ENCODE peak calls at places on chromosomes 12 and 14, in four cellular contexts. M, T, I and Y are unnamed samples.

GRCh38 chr14:61282746-61283145 is 1.6 kb upstream of the TMEM30B start:
- DNase-seq in I (no peak), M (no peak), T (no peak), Y (no peak)

GRCh38 chr12:14681640-14682039 is 14.8 kb downstream of the GUCY2C start:
- DNase-seq in I (no peak), M (no peak), T (no peak), Y (no peak)

GRCh38 chr14:32396874-32397273 is 67.8 kb downstream of the AKAP6 start:
- DNase-seq in I (no peak), T (no peak), M (no peak), Y (no peak)

GRCh38 chr14:33512201-33512600 is 438.7 kb downstream of the EGLN3 start:
- DNase-seq in M (no peak), I (peak), T (no peak), Y (no peak)

GRCh38 chr12:13504074-13504473 is 307.5 kb downstream of the EMP1 start:
- DNase-seq in I (no peak), T (no peak), M (no peak), Y (no peak)

GRCh38 chr12:105024926-105025325 is 38.8 kb downstream of the NOPCHAP1 start:
- DNase-seq in M (no peak), I (no peak), T (no peak), Y (no peak)

GRCh38 chr14:96384053-96384452 is 7.9 kb upstream of the AK7 start:
- DNase-seq in M (no peak), I (no peak), T (no peak), Y (no peak)

GRCh38 chr14:52011557-52011956 is 22.2 kb downstream of the RTRAF start:
- DNase-seq in I (no peak), T (no peak), M (no peak), Y (no peak)

GRCh38 chr14:68384335-68384734 is 408.5 kb downstream of the ZFP36L1 start:
- DNase-seq in I (no peak), T (no peak), M (no peak), Y (no peak)

GRCh38 chr12:26746315-26746714 is 86.7 kb downstream of the ITPR2 start:
- DNase-seq in T (no peak), I (peak), M (no peak), Y (peak)

GRCh38 chr12:109044241-109044640 is 8.1 kb upstream of the USP30 start:
- DNase-seq in T (no peak), M (no peak), I (no peak), Y (no peak)

GRCh38 chr14:64758711-64759554 is 54.7 kb downstream of the PLEKHG3 start:
- DNase-seq in I (peak), T (no peak), M (peak), Y (peak)

GRCh38 chr14:61171687-61172086 is 109.5 kb downstream of the TMEM30B start:
- DNase-seq in I (no peak), T (no peak), M (no peak), Y (no peak)

GRCh38 chr14:22380511-22381455 is 208.2 kb downstream of the DAD1 start:
- DNase-seq in T (no peak), I (no peak), M (no peak), Y (no peak)

GRCh38 chr12:127538325-127538724 is 728.6 kb upstream of the TMEM132C start:
- DNase-seq in M (no peak), T (peak), I (no peak), Y (no peak)

GRCh38 chr14:78405071-78405856 is 235.1 kb downstream of the NRXN3 start:
- DNase-seq in M (no peak), I (no peak), T (no peak), Y (no peak)

GRCh38 chr12:24378548-24379011 is 429.1 kb upstream of the SOX5 start:
- DNase-seq in M (no peak), T (peak), I (no peak), Y (no peak)

GRCh38 chr12:65511134-65511912 is 232.8 kb downstream of the MSRB3 start:
- DNase-seq in M (peak), T (no peak), I (no peak), Y (no peak)

GRCh38 chr12:114265036-114265435 is 140.9 kb downstream of the TBX5 start:
- DNase-seq in M (no peak), T (no peak), I (no peak), Y (no peak)

GRCh38 chr14:87233266-87233665 is 759.7 kb downstream of the GALC start:
- DNase-seq in M (no peak), T (no peak), I (no peak), Y (no peak)

GRCh38 chr12:1559729-1560128 is 34.7 kb downstream of the FBXL14 start:
- DNase-seq in I (no peak), M (no peak), T (no peak), Y (no peak)

GRCh38 chr14:36852853-36853634 is 191.4 kb downstream of the PAX9 start:
- DNase-seq in I (peak), T (no peak), M (no peak), Y (no peak)

GRCh38 chr14:23056956-23057756 is at the start of gene CDH24:
- DNase-seq in I (no peak), M (peak), T (peak), Y (no peak)

GRCh38 chr14:74658535-74659130 is 46.6 kb upstream of the LTBP2 start:
- DNase-seq in I (no peak), T (no peak), M (no peak), Y (no peak)

GRCh38 chr12:98295681-98296080 is 219.7 kb upstream of the TMPO start:
- DNase-seq in M (no peak), T (no peak), I (no peak), Y (peak)

GRCh38 chr14:100392266-100392850 is 69.2 kb downstream of the SLC25A47 start:
- DNase-seq in I (no peak), T (no peak), M (no peak), Y (no peak)

GRCh38 chr12:5745251-5745888 is 199.7 kb downstream of the ANO2 start:
- DNase-seq in I (peak), T (peak), M (peak), Y (no peak)

GRCh38 chr12:43655586-43655985 is 103.0 kb downstream of the PUS7L start:
- DNase-seq in I (no peak), T (no peak), M (no peak), Y (no peak)

GRCh38 chr12:54232790-54233189 is 44.0 kb upstream of the SMUG1 start:
- DNase-seq in I (peak), T (no peak), M (no peak), Y (peak)
- TF ChIP-seq CTCF in I (peak), T (peak), M (no peak), Y (no peak)

DNA sequence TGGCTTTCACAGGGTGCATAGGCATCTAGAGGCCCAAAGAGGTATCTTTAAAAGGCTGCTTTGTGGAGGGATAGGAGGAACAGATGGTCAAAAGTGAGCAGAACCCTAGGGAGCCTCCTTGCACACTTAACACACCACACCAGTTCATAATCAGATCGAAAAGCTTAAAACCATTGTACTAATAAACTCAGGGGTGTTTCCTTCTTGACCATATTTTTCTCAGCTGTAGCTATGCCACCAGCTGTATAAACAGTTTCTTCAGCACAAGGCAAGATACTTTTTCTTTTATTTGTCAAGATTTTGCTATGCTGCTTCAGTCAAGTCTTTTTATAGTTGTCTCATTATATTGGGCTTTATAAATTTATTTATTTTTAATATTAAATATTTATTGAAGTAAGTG is 88.7 kb downstream of the RIC8B start:
- DNase-seq in T (no peak), I (no peak), M (no peak), Y (no peak)
- TF ChIP-seq CTCF in T (no peak), I (no peak), M (no peak), Y (no peak)

GRCh38 chr14:81452341-81452740 is 52.2 kb upstream of the STON2 start:
- DNase-seq in M (no peak), I (no peak), T (no peak), Y (no peak)

GRCh38 chr14:81455344-81455743 is 55.2 kb upstream of the STON2 start:
- DNase-seq in I (no peak), T (no peak), M (no peak), Y (no peak)

GRCh38 chr14:81452766-81453165 is 52.6 kb upstream of the STON2 start:
- DNase-seq in T (no peak), M (no peak), I (no peak), Y (no peak)

GRCh38 chr14:81454572-81455218 is 54.6 kb upstream of the STON2 start:
- DNase-seq in I (no peak), T (no peak), M (no peak), Y (no peak)

GRCh38 chr14:81453166-81453766 is 53.1 kb upstream of the STON2 start:
- DNase-seq in T (peak), I (peak), M (peak), Y (no peak)
- TF ChIP-seq CTCF in T (peak), I (peak), M (peak), Y (peak)

GRCh38 chr12:116619246-116619645 is 60.1 kb downstream of the MAP1LC3B2 start:
- DNase-seq in T (no peak), M (no peak), I (no peak), Y (no peak)
- TF ChIP-seq CTCF in T (no peak), M (no peak), I (no peak), Y (no peak)

GRCh38 chr12:401235-402126 is at the start of gene CCDC77:
- DNase-seq in I (peak), M (peak), T (peak), Y (peak)
- TF ChIP-seq CTCF in I (peak), M (peak), T (peak), Y (peak)

GRCh38 chr12:20376984-20377383 is 8.6 kb downstream of the PDE3A start:
- DNase-seq in I (no peak), M (no peak), T (peak), Y (no peak)
- TF ChIP-seq CTCF in I (peak), M (peak), T (peak), Y (peak)

DNA sequence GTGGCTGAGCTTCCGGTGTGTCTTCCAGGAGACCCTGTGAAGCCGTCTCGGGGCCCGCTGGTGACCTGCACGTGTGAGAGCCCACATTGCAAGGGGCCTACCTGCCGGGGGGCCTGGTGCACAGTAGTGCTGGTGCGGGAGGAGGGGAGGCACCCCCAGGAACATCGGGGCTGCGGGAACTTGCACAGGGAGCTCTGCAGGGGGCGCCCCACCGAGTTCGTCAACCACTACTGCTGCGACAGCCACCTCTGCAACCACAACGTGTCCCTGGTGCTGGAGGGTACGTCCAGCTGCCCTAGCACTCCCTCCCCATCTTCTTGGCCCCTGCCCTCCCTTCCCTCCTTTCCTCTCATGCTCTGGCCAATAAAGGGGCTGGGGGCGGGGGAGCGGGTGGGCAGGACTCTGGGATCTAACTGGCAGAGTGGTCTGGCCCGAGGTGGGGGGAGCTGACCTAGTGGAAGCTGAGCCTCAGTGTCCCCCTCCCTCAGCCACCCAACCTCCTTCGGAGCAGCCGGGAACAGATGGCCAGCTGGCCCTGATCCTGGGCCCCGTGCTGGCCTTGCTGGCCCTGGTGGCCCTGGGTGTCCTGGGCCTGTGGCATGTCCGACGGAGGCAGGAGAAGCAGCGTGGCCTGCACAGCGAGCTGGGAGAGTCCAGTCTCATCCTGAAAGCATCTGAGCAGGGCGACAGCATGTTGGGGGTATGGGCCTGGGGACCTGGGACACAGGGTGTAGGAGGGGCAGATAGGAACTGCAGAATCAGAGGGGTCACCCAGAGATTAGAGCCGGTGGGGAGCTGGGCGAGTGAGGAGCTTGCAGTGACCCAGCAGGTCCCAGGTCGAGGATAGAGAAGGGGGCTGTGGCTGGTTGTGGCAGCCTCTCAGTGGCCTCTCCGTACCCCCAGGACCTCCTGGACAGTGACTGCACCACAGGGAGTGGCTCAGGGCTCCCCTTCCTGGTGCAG is 6.0 kb downstream of the ACVRL1 start:
- DNase-seq in M (no peak), T (no peak), I (no peak), Y (no peak)
- TF ChIP-seq CTCF in M (no peak), T (peak), I (no peak), Y (no peak)

GRCh38 chr14:75985618-75986438 is at the start of gene IFT43:
- DNase-seq in I (no peak), M (peak), T (peak), Y (no peak)
- TF ChIP-seq CTCF in I (no peak), M (no peak), T (no peak), Y (no peak)

DNA sequence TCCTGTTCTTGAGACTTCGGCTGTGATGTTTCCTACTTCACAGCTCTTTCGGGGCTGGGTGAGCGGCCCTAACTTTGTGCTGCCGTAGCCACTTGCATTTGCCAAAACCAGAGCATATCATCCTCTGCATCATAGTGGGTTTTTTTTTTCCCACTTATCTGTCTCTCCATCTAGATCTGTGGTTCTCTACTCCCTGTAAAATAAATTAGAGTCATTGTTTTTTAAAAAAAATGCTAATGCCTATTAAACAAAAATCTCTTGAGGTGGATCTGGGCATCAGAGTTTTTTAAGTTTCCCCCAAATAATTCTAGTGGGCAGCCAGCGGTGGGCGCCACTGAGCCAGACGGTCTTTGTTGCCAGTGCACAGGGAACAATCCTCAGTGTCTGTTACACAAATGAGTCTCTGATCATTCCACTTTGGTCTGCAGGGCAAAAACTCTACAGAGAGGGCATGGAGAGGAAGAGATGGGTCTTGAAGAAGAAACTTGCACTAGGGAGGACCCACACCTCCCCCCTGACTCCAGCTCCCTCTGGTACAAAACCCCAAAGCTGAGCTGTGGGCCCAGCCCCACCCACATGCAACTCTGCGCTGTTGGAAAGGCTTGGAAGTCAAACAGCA is 62.4 kb upstream of the BCL2L14 start:
- DNase-seq in M (no peak), I (no peak), T (peak), Y (no peak)
- TF ChIP-seq CTCF in M (no peak), I (peak), T (peak), Y (no peak)